ENCODE peak calls at places on chromosomes 4 and X, in eight cellular contexts. Q, U, P, Z, W, V, I and H are unnamed samples.

GRCh38 chr4:172707622-172708021 is 461.0 kb upstream of the GALNT7 start:
- DNase-seq in V (no peak), I (no peak), W (no peak), U (no peak), Q (no peak), P (no peak), Z (no peak), H (no peak)

GRCh38 chr4:162274354-162274753 is 110.6 kb upstream of the FSTL5 start:
- DNase-seq in P (no peak), V (no peak), Q (no peak), I (no peak), Z (no peak), U (no peak), W (no peak), H (peak; percentile 36)

GRCh38 chr4:33959519-33959918 is 2284.8 kb downstream of the ARAP2 start:
- DNase-seq in U (no peak), Z (no peak), V (no peak), P (no peak), Q (no peak), I (no peak), W (no peak), H (no peak)

GRCh38 chr4:121989715-121990114 is 37.9 kb upstream of the TRPC3 start:
- DNase-seq in Q (no peak), W (no peak), V (no peak), I (no peak), Z (no peak), P (no peak), U (no peak), H (no peak)

GRCh38 chr4:112509243-112510190 is 6.5 kb downstream of the NEUROG2 start:
- DNase-seq in W (no peak), I (no peak), P (no peak), Q (no peak), V (no peak), U (no peak), Z (no peak), H (no peak)

GRCh38 chrX:64925480-64925879 is 50.8 kb downstream of the ZC4H2 start:
- DNase-seq in I (no peak), V (no peak), W (no peak), Z (no peak), P (no peak), U (no peak), Q (no peak), H (no peak)

GRCh38 chrX:37010496-37010895 is 2.3 kb downstream of the FAM47C start:
- DNase-seq in U (no peak), Q (no peak), I (no peak), V (no peak), W (no peak), Z (no peak), P (no peak), H (no peak)

GRCh38 chrX:124829930-124830329 is 483.6 kb downstream of the SH2D1A start:
- DNase-seq in U (no peak), W (no peak), V (no peak), Z (no peak), I (no peak), P (no peak), Q (no peak), H (no peak)

GRCh38 chr4:155342142-155342541 is 34.6 kb downstream of the MAP9 start:
- DNase-seq in P (no peak), Z (no peak), V (no peak), U (no peak), I (no peak), W (no peak), Q (no peak), H (no peak)

GRCh38 chrX:124194209-124194608 is 138.3 kb upstream of the TEX13D start:
- DNase-seq in Q (no peak), U (no peak), W (no peak), I (no peak), Z (no peak), V (peak; percentile 24), P (no peak), H (no peak)

GRCh38 chrX:41491267-41492004 is 44.3 kb downstream of the NYX start:
- DNase-seq in U (no peak), Q (no peak), Z (no peak), V (no peak), W (no peak), P (peak; percentile 24), I (no peak), H (no peak)

GRCh38 chrX:46311581-46312120 is 233.6 kb downstream of the ZNF674 start:
- DNase-seq in U (no peak), P (no peak), W (no peak), V (no peak), I (no peak), Q (no peak), Z (no peak), H (no peak)

GRCh38 chrX:71911023-71911730 is 532 bp downstream of the NHSL2 start:
- DNase-seq in W (no peak), Q (no peak), V (peak; percentile 34), U (no peak), I (no peak), Z (no peak), P (no peak), H (no peak)

DNA sequence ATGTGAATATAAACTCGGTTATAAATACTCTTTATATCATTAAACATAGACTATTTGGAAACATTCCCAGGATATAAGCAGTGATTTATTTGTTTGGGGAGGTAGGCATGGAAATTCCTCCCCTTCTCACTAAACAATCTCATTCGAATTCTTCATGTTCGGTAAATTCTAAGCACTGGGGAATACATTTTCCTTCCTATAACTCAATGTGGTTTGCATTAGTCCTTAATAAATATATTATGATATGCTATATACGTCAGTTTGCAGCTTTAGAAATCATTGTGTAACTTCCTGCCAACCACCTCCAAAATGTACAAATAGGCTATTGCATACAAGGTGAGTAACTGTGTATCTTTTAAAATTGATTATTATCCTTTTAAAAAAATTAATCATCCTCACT is 99.6 kb downstream of the UGT8 start:
- DNase-seq in Z (no peak), P (no peak), I (no peak), W (no peak), V (no peak), Q (no peak), U (no peak), H (no peak)
- TF ChIP-seq POLR2A in Z (no peak), P (no peak), I (no peak), W (no peak), V (no peak), Q (no peak), U (no peak), H (no peak)

GRCh38 chr4:139175647-139176298 is 1.2 kb downstream of the ELF2 start:
- DNase-seq in W (no peak), U (no peak), P (peak; percentile 21), Z (no peak), I (no peak), Q (no peak), V (no peak), H (no peak)

GRCh38 chr4:139176299-139177048 is 544 bp downstream of the ELF2 start:
- DNase-seq in V (peak; percentile 88), I (peak; percentile 63), Z (peak; percentile 23), Q (peak; percentile 80), W (no peak), U (no peak), P (peak; percentile 35), H (peak; percentile 77)

GRCh38 chr4:139177049-139177887 is at the start of gene ELF2:
- DNase-seq in V (peak; percentile 96), Q (peak; percentile 95), Z (peak; percentile 54), U (no peak), P (peak; percentile 75), W (peak; percentile 72), I (peak; percentile 90), H (peak; percentile 88)

GRCh38 chr4:139171878-139172691 is 4.9 kb downstream of the ELF2 start:
- DNase-seq in U (no peak), W (no peak), Z (no peak), P (no peak), Q (no peak), I (no peak), V (no peak), H (no peak)

GRCh38 chr4:139177888-139178609 is 1.0 kb upstream of the ELF2 start:
- DNase-seq in W (peak; percentile 77), I (peak; percentile 90), P (peak; percentile 72), U (peak; percentile 97), V (peak; percentile 97), Z (peak; percentile 71), Q (peak; percentile 95), H (peak; percentile 91)
- TF ChIP-seq POLR2A in W (peak; percentile 77), I (peak; percentile 88), P (peak; percentile 72), U (peak; percentile 79), V (peak; percentile 94), Z (no peak), Q (peak; percentile 93), H (peak; percentile 94)

GRCh38 chr4:48777739-48778138 is 2.3 kb downstream of the FRYL start:
- DNase-seq in U (no peak), P (no peak), Q (no peak), W (no peak), I (no peak), V (no peak), Z (no peak), H (no peak)

GRCh38 chr4:48780867-48781219 is 764 bp upstream of the FRYL start:
- DNase-seq in I (peak; percentile 50), W (no peak), V (peak; percentile 56), P (no peak), Q (peak; percentile 43), Z (no peak), U (no peak), H (no peak)

GRCh38 chr4:48778431-48779094 is 1.5 kb downstream of the FRYL start:
- DNase-seq in W (no peak), Q (no peak), Z (no peak), U (no peak), P (peak; percentile 13), V (no peak), I (no peak), H (no peak)

GRCh38 chr4:48779998-48780866 is at the start of gene FRYL:
- DNase-seq in W (peak; percentile 61), U (peak; percentile 99), P (peak; percentile 66), Z (peak; percentile 99), Q (peak; percentile 100), V (peak; percentile 100), I (peak; percentile 98), H (peak; percentile 99)

DNA sequence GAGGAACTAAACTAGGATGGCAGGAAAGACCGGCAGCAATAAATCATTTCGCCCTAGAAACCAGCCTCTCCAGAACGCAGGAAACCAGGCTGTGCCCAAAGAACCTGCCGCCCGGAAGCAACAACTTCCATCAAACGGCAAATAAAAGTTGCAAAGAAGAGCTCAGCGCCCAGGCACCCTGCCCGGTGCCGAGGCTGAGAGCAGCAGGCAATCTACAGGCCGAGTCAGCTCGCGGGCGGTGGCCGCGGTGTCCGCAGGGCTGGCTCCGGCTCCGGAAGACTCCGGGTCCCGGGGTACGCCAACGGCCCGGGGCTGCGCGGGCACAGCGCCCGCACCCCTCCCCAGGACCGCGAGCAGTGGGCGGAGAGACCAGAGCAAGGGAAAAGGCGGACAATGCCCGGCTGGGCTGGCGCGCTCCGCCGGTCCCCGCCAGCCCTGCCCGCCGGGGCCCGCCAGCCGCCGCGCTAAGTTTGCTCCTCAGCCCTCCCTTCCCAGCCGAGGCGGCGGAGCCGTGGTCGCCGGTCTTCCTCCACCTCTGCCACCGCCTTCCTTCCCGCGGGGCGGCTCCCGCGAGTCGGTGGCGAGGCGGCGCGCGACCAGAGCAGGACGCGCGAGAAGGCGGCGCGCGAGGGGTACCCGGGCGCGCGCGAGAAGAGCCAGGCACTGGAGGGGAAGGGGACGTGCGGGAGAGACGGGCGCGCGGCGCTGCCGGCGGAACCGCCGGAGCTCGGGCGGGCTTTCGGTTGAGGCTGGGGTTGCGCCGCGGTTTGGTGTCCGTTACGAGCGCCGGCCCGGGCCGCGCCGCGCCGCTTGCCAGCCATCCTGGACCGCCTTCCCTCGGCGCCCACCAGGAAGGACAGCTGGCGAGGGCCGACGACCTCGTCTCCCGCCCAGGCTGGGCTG is 733 bp downstream of the FRYL start:
- DNase-seq in V (peak; percentile 69), Q (peak; percentile 49), W (peak; percentile 48), Z (peak; percentile 26), U (no peak), P (peak; percentile 12), I (peak; percentile 61), H (peak; percentile 23)
- TF ChIP-seq POLR2A in V (peak; percentile 26), Q (no peak), W (no peak), Z (no peak), U (no peak), P (peak; percentile 22), I (peak; percentile 6), H (no peak)

GRCh38 chr4:7842384-7843279 is 97.0 kb downstream of the AFAP1 start:
- DNase-seq in V (no peak), Z (no peak), P (peak; percentile 39), I (no peak), Q (no peak), W (no peak), U (no peak), H (peak; percentile 66)
- TF ChIP-seq POLR2A in V (no peak), Z (no peak), P (peak; percentile 33), I (no peak), Q (no peak), W (no peak), U (no peak), H (no peak)